ENCODE peak calls at places on chromosomes 11 and 22, in nine cellular contexts. V is iris pigment epithelial cell; H is naive thymus-derived CD8-positive, alpha-beta T cell; P is left colon; F is ovary; W is HFFc6; Z is GM03348; M is Calu3; L is activated CD4-positive, alpha-beta T cell treated with anti-CD3 and anti-CD28 coated beads for 4 hours. S is an unnamed sample.

GRCh38 chr11:1538153-1538552 is 33.9 kb downstream of the DUSP8 start:
- DNase-seq in V (no peak), H (no peak), P (no peak), F (no peak), W (no peak), Z (no peak), M (no peak), L (no peak), S (no peak)

GRCh38 chr22:50376064-50376747 is 33.1 kb downstream of the PPP6R2 start:
- DNase-seq in V (no peak), H (no peak), P (no peak), F (no peak), W (no peak), Z (no peak), M (no peak), L (no peak), S (no peak)

GRCh38 chr11:12435264-12435663 is 57.9 kb downstream of the PARVA start:
- DNase-seq in V (no peak), H (no peak), P (no peak), F (no peak), W (no peak), Z (no peak), M (no peak), L (no peak), S (no peak)

GRCh38 chr22:32887293-32887692 is 85.8 kb downstream of the TIMP3 start:
- DNase-seq in V (no peak), H (no peak), P (no peak), F (no peak), W (no peak), Z (no peak), M (no peak), L (no peak), S (no peak)

GRCh38 chr22:44850946-44851345 is 98.6 kb downstream of the ARHGAP8 start:
- DNase-seq in V (no peak), H (no peak), P (no peak), F (no peak), W (no peak), Z (no peak), M (no peak), L (no peak), S (no peak)

GRCh38 chr11:19938866-19939265 is 221.4 kb downstream of the DBX1 start:
- DNase-seq in V (no peak), H (no peak), P (no peak), F (no peak), W (no peak), Z (no peak), M (peak), L (no peak), S (peak)

GRCh38 chr11:130475426-130476053 is 27.1 kb downstream of the ADAMTS15 start:
- DNase-seq in V (no peak), H (no peak), P (no peak), F (no peak), W (no peak), Z (no peak), M (no peak), L (no peak), S (no peak)

GRCh38 chr22:24033731-24034130 is 22.6 kb downstream of the CABIN1 start:
- DNase-seq in V (no peak), H (no peak), P (no peak), F (no peak), W (no peak), Z (no peak), M (no peak), L (no peak), S (no peak)

GRCh38 chr11:65435330-65435931 is 12.8 kb downstream of the NEAT1 start:
- DNase-seq in V (peak), H (no peak), P (no peak), F (peak), W (no peak), Z (no peak), M (no peak), L (no peak), S (peak)

GRCh38 chr11:71283960-71284359 is 31.6 kb upstream of the SHANK2 start:
- DNase-seq in V (no peak), H (no peak), P (peak), F (no peak), W (no peak), Z (no peak), M (peak), L (no peak), S (no peak)

S was measured in renal cortical epithelial cell.